ENCODE peak calls at places on chromosomes 5 and 9, in eight cellular contexts. T is body of pancreas, R is AG09309, M is lower leg skin, P is HCT116, S is OCI-LY7, U is GM06990, Y is cardiac fibroblast. H is an unnamed sample.
A peak's percentile ranks its signal among the peaks of the same experiment; 100 is the strongest.

GRCh38 chr5:172641359-172642045 is 439 bp downstream of the NEURL1B start:
- DNase-seq in P (no peak), Y (no peak), U (peak; percentile 25), T (no peak), M (no peak), R (no peak), S (peak; percentile 7), H (no peak)

GRCh38 chr9:129458155-129458661 is 162.7 kb downstream of the C9orf50 start:
- DNase-seq in S (no peak), Y (no peak), P (no peak), U (peak; percentile 46), T (peak; percentile 26), R (no peak), M (no peak), H (no peak)

GRCh38 chr5:171313481-171314206 is 4.6 kb downstream of the TLX3 start:
- DNase-seq in U (no peak), R (no peak), Y (no peak), T (no peak), M (no peak), P (no peak), S (no peak), H (peak; percentile 47)

GRCh38 chr5:132486318-132487094 is 4.1 kb downstream of the IRF1 start:
- DNase-seq in S (no peak), M (peak; percentile 80), P (no peak), U (no peak), R (no peak), Y (no peak), T (no peak), H (no peak)

GRCh38 chr9:27131731-27132130 is 22.7 kb downstream of the TEK start:
- DNase-seq in T (no peak), M (no peak), P (no peak), S (no peak), Y (no peak), U (no peak), R (no peak), H (no peak)

GRCh38 chr9:95409650-95410426 is 92.3 kb upstream of the FANCC start:
- DNase-seq in S (no peak), T (no peak), M (no peak), R (peak; percentile 69), P (peak; percentile 23), U (no peak), Y (peak; percentile 81), H (no peak)

GRCh38 chr9:111316796-111317195 is 13.2 kb downstream of the OR2K2 start:
- DNase-seq in M (no peak), Y (peak; percentile 51), S (no peak), P (no peak), U (no peak), R (peak; percentile 8), T (no peak), H (no peak)

GRCh38 chr5:142000709-142001484 is 11.9 kb downstream of the GNPDA1 start:
- DNase-seq in M (no peak), Y (peak; percentile 50), U (no peak), R (no peak), P (no peak), S (no peak), T (no peak), H (no peak)

GRCh38 chr5:139707445-139708003 is 59.4 kb downstream of the CXXC5 start:
- DNase-seq in M (no peak), P (no peak), T (no peak), R (no peak), Y (no peak), U (no peak), S (no peak), H (no peak)

GRCh38 chr9:24258626-24259025 is 287.1 kb downstream of the IZUMO3 start:
- DNase-seq in S (no peak), U (no peak), T (no peak), Y (no peak), M (no peak), P (no peak), R (no peak), H (no peak)

GRCh38 chr5:132687995-132688394 is 14.2 kb downstream of the IL4 start:
- DNase-seq in Y (no peak), M (no peak), R (no peak), U (no peak), P (no peak), T (no peak), S (peak; percentile 18), H (no peak)

GRCh38 chr9:112705773-112706427 is 12.0 kb downstream of the INIP start:
- DNase-seq in M (no peak), U (no peak), S (no peak), Y (peak; percentile 26), T (peak; percentile 58), R (no peak), P (no peak), H (no peak)

GRCh38 chr5:43073597-43074546 is 33.8 kb upstream of the ANXA2R start:
- DNase-seq in U (no peak), R (no peak), P (peak; percentile 32), T (no peak), Y (peak; percentile 65), S (peak; percentile 59), M (no peak), H (no peak)

GRCh38 chr5:123937230-123937629 is 425.3 kb downstream of the CSNK1G3 start:
- DNase-seq in S (peak; percentile 77), P (peak; percentile 72), U (peak; percentile 15), M (no peak), T (peak; percentile 9), Y (peak; percentile 88), R (peak; percentile 37), H (no peak)

GRCh38 chr5:2753452-2754409 is 2.3 kb upstream of the IRX2 start:
- DNase-seq in P (no peak), U (no peak), R (no peak), S (no peak), T (no peak), Y (no peak), M (no peak), H (no peak)

GRCh38 chr9:79858509-79858908 is 286.7 kb downstream of the TLE4 start:
- DNase-seq in Y (peak; percentile 55), U (no peak), S (no peak), R (peak; percentile 4), M (no peak), T (peak; percentile 16), P (no peak), H (no peak)

GRCh38 chr5:60332244-60333018 is 367.5 kb downstream of the DEPDC1B start:
- DNase-seq in S (no peak), R (no peak), M (no peak), U (no peak), P (no peak), Y (peak; percentile 32), T (no peak), H (no peak)

DNA sequence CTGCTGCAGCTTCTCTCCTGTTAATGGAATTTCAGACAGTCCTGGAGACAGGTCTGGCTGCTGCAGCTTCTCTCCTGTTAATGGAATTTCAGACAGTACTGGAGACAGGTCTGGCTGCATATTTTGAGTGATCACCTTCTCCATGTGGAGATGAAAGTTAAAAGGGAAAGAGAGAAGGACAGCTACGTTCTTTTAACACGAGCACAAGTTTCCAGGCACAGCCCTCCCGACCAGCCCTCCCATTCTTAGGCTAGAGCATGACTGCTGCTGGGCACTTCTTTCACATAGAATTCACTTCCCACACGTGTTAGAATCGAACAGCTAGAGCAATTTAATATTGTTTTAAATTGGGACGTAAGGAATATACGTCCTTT is 133.3 kb upstream of the DMRT1 start:
- DNase-seq in R (no peak), T (peak; percentile 38), M (no peak), P (no peak), Y (peak; percentile 10), U (no peak), S (no peak), H (no peak)
- H3K4me3 ChIP-seq in R (peak overlapping the region; percentile 22), T (no peak overlapping the region), M (no peak overlapping the region), P (no peak overlapping the region), Y (peak overlapping the region; percentile 24), U (no peak overlapping the region), S (no peak overlapping the region), H (peak overlapping the region; percentile 59)

GRCh38 chr5:31531888-31532710 is at the start of the genes C5orf22 and DROSHA:
- DNase-seq in Y (peak; percentile 96), M (peak; percentile 98), U (peak; percentile 91), R (peak; percentile 77), S (peak; percentile 96), T (peak; percentile 96), P (peak; percentile 91), H (peak; percentile 70)
- TF ChIP-seq CTCF in Y (peak; percentile 1), M (no peak), U (peak; percentile 18), R (no peak), S (peak; percentile 52), T (no peak), P (no peak), H (no peak)

GRCh38 chr9:109499631-109500120 is 1.6 kb upstream of the PTPN3 start:
- DNase-seq in U (no peak), M (peak; percentile 91), Y (peak; percentile 34), R (no peak), S (no peak), P (no peak), T (peak; percentile 90), H (no peak)

GRCh38 chr9:109500421-109500974 is 2.4 kb upstream of the PTPN3 start:
- DNase-seq in P (no peak), M (no peak), Y (no peak), T (no peak), S (no peak), U (no peak), R (no peak), H (no peak)

GRCh38 chr9:109497193-109498165 is 628 bp downstream of the PTPN3 start:
- DNase-seq in T (peak; percentile 69), S (no peak), U (no peak), R (no peak), M (no peak), P (no peak), Y (no peak), H (no peak)

GRCh38 chr9:109498195-109499060 is at the start of gene PTPN3:
- DNase-seq in U (no peak), P (no peak), R (no peak), Y (no peak), M (no peak), S (no peak), T (peak; percentile 67), H (peak; percentile 73)

GRCh38 chr9:109499061-109499630 is 1.0 kb upstream of the PTPN3 start:
- DNase-seq in R (no peak), T (no peak), Y (no peak), P (no peak), S (no peak), U (no peak), M (no peak), H (no peak)
- H3K4me3 ChIP-seq in R (no peak overlapping the region), T (no peak overlapping the region), Y (peak overlapping the region; percentile 41), P (peak overlapping the region; percentile 47), S (no peak overlapping the region), U (no peak overlapping the region), M (no peak overlapping the region), H (peak overlapping the region; percentile 42)

DNA sequence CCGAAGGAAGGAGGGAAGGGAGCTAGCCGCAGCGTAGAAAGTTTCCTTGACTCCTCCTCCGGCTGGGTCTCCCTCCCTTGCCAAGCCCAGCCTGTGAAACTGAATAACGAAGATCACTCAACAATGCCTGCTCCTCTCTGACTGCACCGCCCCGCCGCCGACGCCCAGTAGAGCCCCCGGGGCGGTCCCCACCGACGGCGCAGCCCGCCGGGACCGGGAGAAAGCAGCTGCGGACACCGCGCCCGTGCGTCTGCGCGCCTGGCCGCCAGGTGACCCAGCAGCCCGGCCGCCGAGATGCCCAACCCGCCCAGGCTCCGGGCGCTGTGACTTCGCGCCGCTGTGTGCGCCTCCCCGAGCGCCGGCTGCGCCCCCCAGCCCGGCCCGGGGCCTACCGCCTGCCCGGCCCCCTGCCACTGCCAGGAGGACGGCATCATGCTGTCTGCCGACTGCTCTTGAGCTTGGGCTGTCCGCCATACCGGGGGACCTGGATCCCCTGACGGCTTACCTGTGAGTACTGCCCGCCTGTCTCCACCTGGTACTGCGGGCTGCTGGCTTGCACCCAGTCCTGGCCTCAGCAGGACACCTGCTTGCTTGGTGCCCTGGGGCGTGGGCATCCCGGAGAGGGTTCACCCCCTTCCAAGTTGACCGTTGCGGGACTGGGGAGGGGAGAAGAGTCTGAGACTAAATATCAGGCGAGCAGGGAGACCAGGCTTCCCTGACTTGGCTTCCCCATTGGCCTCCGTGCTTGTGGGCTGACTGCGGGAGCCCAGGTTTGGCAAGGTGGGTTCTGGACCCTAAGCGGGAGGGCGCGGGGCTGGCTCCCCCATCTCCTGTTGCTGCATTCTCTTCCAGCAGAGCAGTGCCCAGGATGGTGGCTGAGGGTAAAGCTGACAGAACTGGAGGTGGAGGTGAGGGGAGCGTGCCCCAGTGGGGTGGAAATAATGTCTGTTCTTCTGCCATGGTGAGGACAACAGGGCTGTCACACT is 26.2 kb upstream of the SPTLC1 start:
- DNase-seq in S (no peak), Y (peak; percentile 45), T (peak; percentile 55), P (no peak), U (no peak), R (no peak), M (no peak), H (no peak)
- TF ChIP-seq CTCF in S (no peak), Y (no peak), T (no peak), P (no peak), U (no peak), R (no peak), M (no peak), H (peak; percentile 24)